ENCODE peak calls at places on chromosomes 2 and 18, in six cellular contexts. E, V, I, Z, J and N are unnamed samples. For H3K4me1, the result is how much of the 10 kb centered on the place peaks cover.

GRCh38 chr18:79332601-79333000 is 63.1 kb upstream of the NFATC1 start:
- DNase-seq in Z (no peak), I (no peak), J (no peak), V (no peak), E (no peak), N (no peak)

GRCh38 chr2:3098231-3098630 is 279.4 kb downstream of the EIPR1 start:
- DNase-seq in V (no peak), Z (no peak), J (no peak), E (no peak), I (no peak), N (no peak)

GRCh38 chr2:12589802-12590320 is 126.9 kb upstream of the TRIB2 start:
- DNase-seq in I (no peak), E (no peak), Z (no peak), J (no peak), V (no peak), N (no peak)

GRCh38 chr2:102147935-102148334 is 5.4 kb downstream of the IL1R1 start:
- DNase-seq in I (no peak), V (peak), J (no peak), Z (no peak), E (no peak), N (no peak)

GRCh38 chr2:219916261-219916660 is 288.8 kb downstream of the SLC4A3 start:
- DNase-seq in J (no peak), Z (no peak), E (no peak), I (no peak), V (no peak), N (no peak)

GRCh38 chr2:202269585-202269984 is 4.0 kb downstream of the NOP58 start:
- DNase-seq in J (no peak), V (no peak), I (no peak), E (no peak), Z (no peak), N (no peak)

GRCh38 chr2:135831180-135831812 is 5.7 kb downstream of the LCT start:
- DNase-seq in E (no peak), V (no peak), Z (no peak), I (no peak), J (no peak), N (no peak)

GRCh38 chr2:111986116-111986900 is 68.8 kb upstream of the TMEM87B start:
- DNase-seq in I (no peak), V (no peak), Z (no peak), E (no peak), J (no peak), N (no peak)

GRCh38 chr2:232624554-232624842 is 8.9 kb upstream of the EFHD1 start:
- DNase-seq in E (no peak), V (no peak), Z (no peak), I (no peak), J (no peak), N (no peak)

GRCh38 chr2:237500681-237501424 is 13.8 kb downstream of the MLPH start:
- DNase-seq in I (no peak), E (no peak), J (peak), Z (no peak), V (peak), N (no peak)

GRCh38 chr2:23926289-23926749 is 604 bp downstream of the ATAD2B start:
- DNase-seq in I (peak), Z (peak), E (peak), V (no peak), J (peak), N (peak)

GRCh38 chr2:8676191-8676914 is 5.5 kb upstream of the ID2 start:
- DNase-seq in Z (peak), J (peak), V (peak), E (peak), I (peak), N (no peak)

GRCh38 chr2:19559596-19560240 is 201.3 kb upstream of the OSR1 start:
- DNase-seq in V (no peak), J (no peak), Z (no peak), I (no peak), E (no peak), N (no peak)

GRCh38 chr2:95043300-95043786 is 17.8 kb downstream of the MAL start:
- DNase-seq in I (peak), V (peak), J (peak), Z (peak), E (peak), N (no peak)

GRCh38 chr2:101311390-101312019 is 3.0 kb upstream of the RNF149 start:
- DNase-seq in Z (no peak), V (no peak), J (no peak), E (no peak), I (no peak), N (no peak)

GRCh38 chr2:6977095-6977777 is 60.0 kb downstream of the RNF144A start:
- DNase-seq in Z (peak), I (no peak), J (no peak), V (peak), E (peak), N (no peak)

GRCh38 chr2:44934962-44935853 is 6.3 kb upstream of the SIX3 start:
- DNase-seq in J (no peak), Z (no peak), E (no peak), V (no peak), I (peak), N (peak)

DNA sequence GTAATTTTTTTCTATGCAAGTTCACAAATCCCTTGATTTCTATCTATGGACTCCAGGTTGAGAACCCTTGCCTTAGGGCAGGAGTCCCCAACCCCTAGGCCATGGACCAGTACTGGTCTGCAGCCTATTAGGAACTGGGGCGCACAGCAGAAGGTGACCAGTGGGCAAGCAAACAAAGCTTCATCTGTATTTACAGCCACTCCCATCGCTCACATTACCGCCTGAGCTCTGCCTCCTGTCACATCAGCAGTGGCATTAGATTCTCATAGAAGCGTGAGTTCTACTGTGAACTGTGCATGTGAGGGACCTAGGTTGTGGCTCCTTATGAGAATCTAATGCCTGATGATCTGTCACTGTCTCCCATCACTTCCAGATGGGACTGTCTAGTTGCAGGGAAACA is 70.2 kb upstream of the SMAD2 start:
- DNase-seq in V (no peak), J (no peak), I (no peak), E (no peak), Z (no peak), N (no peak)
- H3K4me1 ChIP-seq in V (under half), J (under half), I (under half), E (under half), Z (under half), N (under half)

GRCh38 chr2:47108638-47109372 is 46.3 kb downstream of the STPG4 start:
- DNase-seq in J (no peak), Z (no peak), I (no peak), E (no peak), V (no peak), N (no peak)

GRCh38 chr2:47112665-47113435 is 42.3 kb downstream of the STPG4 start:
- DNase-seq in J (no peak), I (no peak), Z (no peak), E (no peak), V (no peak), N (no peak)

DNA sequence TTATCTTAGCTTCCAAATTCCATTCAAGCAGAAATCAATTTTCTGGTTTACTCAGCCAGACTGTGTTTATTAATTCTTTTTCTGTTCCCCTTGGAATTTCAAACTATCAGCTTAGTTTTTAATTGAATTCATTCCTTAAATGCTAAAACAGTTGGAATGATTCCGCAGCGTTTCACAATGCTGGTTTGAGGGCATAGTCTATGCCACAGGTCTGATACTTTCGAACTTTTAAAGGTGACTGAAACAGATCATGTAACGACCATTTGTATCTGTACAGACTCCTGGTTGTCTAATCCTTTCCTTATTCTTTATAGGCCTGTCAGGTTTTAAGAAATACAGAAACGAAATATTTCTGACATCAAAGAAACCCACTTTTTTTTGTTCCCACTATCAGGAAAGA is 45.4 kb downstream of the STPG4 start:
- DNase-seq in E (no peak), V (no peak), J (no peak), I (no peak), Z (no peak), N (no peak)
- H3K4me1 ChIP-seq in E (under half), V (under half), J (under half), I (under half), Z (under half), N (under half)

DNA sequence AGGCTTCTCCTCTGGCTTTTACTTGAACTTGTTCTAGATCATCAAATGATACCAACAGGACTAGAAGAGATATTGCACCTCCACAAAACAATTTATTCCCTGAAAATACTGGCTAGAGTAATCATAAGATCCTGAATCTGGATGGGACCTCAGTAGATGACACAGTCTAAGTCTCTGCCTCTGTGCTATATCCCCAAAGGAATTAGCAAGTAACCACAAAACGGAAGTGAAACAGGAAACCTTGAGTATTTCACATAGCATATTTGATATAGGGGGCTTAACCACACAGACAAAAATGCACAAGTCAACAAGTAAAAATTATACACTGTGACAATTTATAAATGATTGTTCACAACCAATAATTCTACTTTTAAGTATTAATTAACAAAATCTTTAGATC is 456.9 kb upstream of the TNP1 start:
- DNase-seq in E (no peak), V (peak), I (no peak), J (no peak), Z (no peak), N (no peak)
- H3K4me1 ChIP-seq in E (under half), V (under half), I (under half), J (under half), Z (under half), N (under half)

GRCh38 chr2:68386362-68386761 is 21.3 kb downstream of the PLEK start:
- DNase-seq in Z (no peak), E (no peak), I (no peak), J (no peak), V (no peak), N (no peak)

GRCh38 chr2:68385907-68386287 is 20.8 kb downstream of the PLEK start:
- DNase-seq in V (no peak), Z (no peak), J (no peak), I (no peak), E (no peak), N (no peak)

GRCh38 chr2:68383778-68384177 is 18.7 kb downstream of the PLEK start:
- DNase-seq in Z (no peak), J (no peak), I (no peak), V (no peak), E (no peak), N (no peak)

GRCh38 chr2:68384485-68385107 is 19.5 kb downstream of the PLEK start:
- DNase-seq in E (no peak), J (no peak), V (no peak), I (no peak), Z (no peak), N (no peak)

GRCh38 chr2:68385232-68385906 is 20.3 kb downstream of the PLEK start:
- DNase-seq in J (no peak), E (no peak), I (no peak), V (no peak), Z (no peak), N (no peak)
- H3K4me1 ChIP-seq in J (under half), E (under half), I (under half), V (under half), Z (under half), N (under half)

GRCh38 chr18:46212398-46212797 is 108.2 kb downstream of the HAUS1 start:
- DNase-seq in Z (no peak), V (no peak), E (no peak), J (no peak), I (no peak), N (no peak)

GRCh38 chr18:46211816-46212215 is 107.6 kb downstream of the HAUS1 start:
- DNase-seq in Z (no peak), I (no peak), V (peak), E (no peak), J (no peak), N (no peak)

GRCh38 chr18:46213295-46213694 is 109.1 kb downstream of the HAUS1 start:
- DNase-seq in J (no peak), I (no peak), V (no peak), Z (no peak), E (no peak), N (no peak)

GRCh38 chr18:46215902-46216723 is 111.9 kb downstream of the HAUS1 start:
- DNase-seq in J (no peak), I (no peak), E (no peak), V (no peak), Z (no peak), N (no peak)

DNA sequence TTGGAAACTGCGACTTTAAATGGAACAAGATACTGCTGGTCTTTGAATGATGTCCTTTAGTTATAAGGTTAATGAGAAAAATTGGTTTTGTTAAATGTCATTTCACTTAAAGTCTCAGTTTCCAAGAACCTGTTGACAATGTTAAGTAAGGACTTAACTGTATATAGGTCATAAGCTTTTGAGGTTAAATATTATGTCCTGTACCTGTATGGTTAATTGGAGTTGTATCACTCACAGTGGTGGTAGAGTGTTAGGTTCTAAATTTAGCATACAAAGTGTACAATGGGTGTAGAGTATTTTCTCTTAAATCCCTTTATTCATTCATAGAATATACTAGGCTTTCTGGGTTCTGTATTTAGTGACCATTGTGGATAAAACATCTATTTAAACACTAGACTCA is 110.2 kb downstream of the HAUS1 start:
- DNase-seq in J (no peak), I (no peak), E (no peak), Z (no peak), V (no peak), N (no peak)
- H3K4me1 ChIP-seq in J (under half), I (under half), E (under half), Z (under half), V (under half), N (under half)

GRCh38 chr18:12325726-12326245 is 17.7 kb downstream of the TUBB6 start:
- DNase-seq in E (no peak), V (no peak), Z (no peak), J (no peak), I (no peak), N (no peak)
- H3K4me1 ChIP-seq in E (under half), V (under half), Z (under half), J (under half), I (under half), N (under half)

DNA sequence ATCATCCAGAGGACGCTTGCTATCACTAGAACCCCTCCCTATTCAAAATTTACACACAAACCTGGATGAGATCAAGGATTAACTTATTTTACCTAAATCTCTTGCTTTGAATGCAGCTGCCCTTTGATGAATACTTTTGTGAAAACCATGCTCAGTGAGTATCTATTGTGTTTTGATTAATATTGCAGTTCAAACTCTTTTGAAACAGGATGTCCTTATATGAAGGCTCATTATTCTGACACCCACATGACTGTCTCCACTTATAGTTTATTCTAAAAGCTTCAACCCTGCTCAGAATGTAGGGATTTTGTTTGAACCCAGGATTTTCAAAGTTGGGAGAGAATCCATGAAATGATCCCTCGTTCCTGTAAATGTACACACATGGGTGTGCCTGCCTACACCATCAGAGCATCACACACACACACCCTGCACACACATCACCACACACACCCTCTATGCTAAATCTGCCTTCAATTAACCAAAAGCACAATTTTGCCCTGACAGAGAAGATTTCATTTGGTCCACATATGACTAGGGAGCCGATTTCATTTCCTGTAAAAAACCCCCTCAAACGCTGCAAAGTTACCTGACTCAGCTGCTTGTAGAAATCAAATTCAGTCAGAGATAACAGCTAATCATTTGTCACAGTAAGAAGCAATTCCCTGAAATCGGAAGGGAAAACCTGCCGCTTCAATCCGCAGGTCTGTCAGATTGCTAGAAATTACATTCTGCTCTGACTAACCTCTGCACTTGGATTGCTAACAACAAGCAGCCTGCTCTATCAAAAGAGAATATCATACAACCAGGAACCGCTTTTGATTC is 65.2 kb downstream of the ZEB2 start:
- DNase-seq in Z (no peak), V (no peak), J (no peak), E (no peak), I (no peak), N (no peak)
- H3K4me1 ChIP-seq in Z (under half), V (under half), J (under half), E (under half), I (under half), N (under half)

GRCh38 chr2:64120008-64120407 is 24.2 kb downstream of the PELI1 start:
- DNase-seq in V (no peak), E (no peak), I (no peak), Z (no peak), J (no peak), N (no peak)

GRCh38 chr2:64115808-64116598 is 28.2 kb downstream of the PELI1 start:
- DNase-seq in J (no peak), I (no peak), Z (no peak), V (no peak), E (no peak), N (no peak)

GRCh38 chr2:64122358-64122757 is 21.9 kb downstream of the PELI1 start:
- DNase-seq in Z (no peak), V (no peak), J (no peak), E (no peak), I (no peak), N (no peak)

GRCh38 chr2:64120928-64121327 is 23.3 kb downstream of the PELI1 start:
- DNase-seq in I (no peak), Z (no peak), J (no peak), V (no peak), E (no peak), N (no peak)

DNA sequence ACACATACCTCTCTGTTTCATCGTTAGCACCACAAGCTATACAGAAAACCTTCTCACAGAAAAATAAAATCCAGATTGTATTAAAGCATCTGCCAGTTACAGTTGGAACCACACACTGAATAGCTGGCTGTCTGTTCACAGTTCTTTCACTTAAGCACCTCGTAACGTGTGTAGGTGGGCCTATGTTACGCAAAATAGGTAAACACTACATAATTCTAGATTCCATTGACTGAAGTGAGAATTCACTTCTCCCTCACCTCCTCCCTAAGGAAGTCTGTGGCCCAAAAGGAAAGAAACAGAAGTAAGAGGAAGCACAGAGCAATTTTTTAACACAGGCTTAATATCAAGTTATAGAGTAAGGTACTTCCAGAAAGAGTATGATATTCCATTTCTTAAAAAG is 24.9 kb downstream of the PELI1 start:
- DNase-seq in J (no peak), Z (no peak), E (no peak), V (no peak), I (no peak), N (no peak)
- H3K4me1 ChIP-seq in J (under half), Z (under half), E (under half), V (under half), I (half or more), N (half or more)